ENCODE peak calls at places on chromosomes 13 and 19, in ten cellular contexts. One of them, this sample, is unnamed.

GRCh38 chr19:13162749-13163608 is 12.8 kb downstream of the IER2 start:
- DNase-seq in fibroblast of lung: peak; percentile 98
- DNase-seq in tibial nerve: peak; percentile 91
- DNase-seq in right lobe of liver: peak; percentile 99
- DNase-seq in left ventricle myocardium inferior: peak; percentile 97
- DNase-seq in cardiac muscle cell: peak; percentile 97
- DNase-seq in colonic mucosa: peak; percentile 99
- DNase-seq in breast epithelium: peak; percentile 99
- DNase-seq in GM23338: peak; percentile 98
- DNase-seq in adrenal gland: peak; percentile 98
- DNase-seq in this sample: peak; percentile 94

GRCh38 chr13:112839347-112840105 is 129.5 kb upstream of the MCF2L start:
- DNase-seq in left ventricle myocardium inferior: no peak
- DNase-seq in fibroblast of lung: peak; percentile 50
- DNase-seq in right lobe of liver: no peak
- DNase-seq in adrenal gland: no peak
- DNase-seq in GM23338: no peak
- DNase-seq in cardiac muscle cell: no peak
- DNase-seq in tibial nerve: no peak
- DNase-seq in breast epithelium: no peak
- DNase-seq in colonic mucosa: no peak
- DNase-seq in this sample: peak; percentile 32

GRCh38 chr19:16429066-16429758 is 42.6 kb downstream of the EPS15L1 start:
- DNase-seq in colonic mucosa: no peak
- DNase-seq in tibial nerve: no peak
- DNase-seq in fibroblast of lung: no peak
- DNase-seq in GM23338: no peak
- DNase-seq in left ventricle myocardium inferior: peak; percentile 80
- DNase-seq in adrenal gland: peak; percentile 72
- DNase-seq in right lobe of liver: peak; percentile 86
- DNase-seq in breast epithelium: peak; percentile 74
- DNase-seq in cardiac muscle cell: no peak
- DNase-seq in this sample: no peak

GRCh38 chr19:2077833-2078619 is 18.1 kb downstream of the MOB3A start:
- DNase-seq in fibroblast of lung: no peak
- DNase-seq in tibial nerve: no peak
- DNase-seq in right lobe of liver: no peak
- DNase-seq in GM23338: no peak
- DNase-seq in colonic mucosa: no peak
- DNase-seq in left ventricle myocardium inferior: no peak
- DNase-seq in adrenal gland: no peak
- DNase-seq in cardiac muscle cell: no peak
- DNase-seq in breast epithelium: no peak
- DNase-seq in this sample: no peak

GRCh38 chr19:48689438-48689837 is 6.3 kb upstream of the FUT2 start:
- DNase-seq in left ventricle myocardium inferior: no peak
- DNase-seq in tibial nerve: no peak
- DNase-seq in right lobe of liver: no peak
- DNase-seq in fibroblast of lung: no peak
- DNase-seq in adrenal gland: no peak
- DNase-seq in colonic mucosa: no peak
- DNase-seq in GM23338: no peak
- DNase-seq in cardiac muscle cell: no peak
- DNase-seq in breast epithelium: no peak
- DNase-seq in this sample: no peak

GRCh38 chr19:30719991-30720329 is 347.8 kb downstream of the ZNF536 start:
- DNase-seq in fibroblast of lung: peak; percentile 12
- DNase-seq in cardiac muscle cell: no peak
- DNase-seq in right lobe of liver: peak; percentile 53
- DNase-seq in tibial nerve: peak; percentile 16
- DNase-seq in colonic mucosa: no peak
- DNase-seq in GM23338: peak; percentile 51
- DNase-seq in adrenal gland: peak; percentile 55
- DNase-seq in left ventricle myocardium inferior: no peak
- DNase-seq in breast epithelium: no peak
- DNase-seq in this sample: no peak

GRCh38 chr13:112802808-112803207 is 113.0 kb downstream of the ATP11A start:
- DNase-seq in left ventricle myocardium inferior: no peak
- DNase-seq in tibial nerve: no peak
- DNase-seq in GM23338: no peak
- DNase-seq in cardiac muscle cell: no peak
- DNase-seq in fibroblast of lung: no peak
- DNase-seq in colonic mucosa: no peak
- DNase-seq in breast epithelium: no peak
- DNase-seq in adrenal gland: no peak
- DNase-seq in right lobe of liver: no peak
- DNase-seq in this sample: no peak

GRCh38 chr19:41294393-41294792 is 15.6 kb upstream of the CCDC97 start:
- DNase-seq in colonic mucosa: no peak
- DNase-seq in adrenal gland: no peak
- DNase-seq in right lobe of liver: no peak
- DNase-seq in breast epithelium: no peak
- DNase-seq in GM23338: no peak
- DNase-seq in left ventricle myocardium inferior: no peak
- DNase-seq in fibroblast of lung: no peak
- DNase-seq in tibial nerve: no peak
- DNase-seq in cardiac muscle cell: no peak
- DNase-seq in this sample: no peak

GRCh38 chr13:51607165-51607564 is 22.9 kb downstream of the WDFY2 start:
- DNase-seq in adrenal gland: no peak
- DNase-seq in tibial nerve: no peak
- DNase-seq in cardiac muscle cell: no peak
- DNase-seq in right lobe of liver: no peak
- DNase-seq in GM23338: no peak
- DNase-seq in fibroblast of lung: no peak
- DNase-seq in breast epithelium: no peak
- DNase-seq in left ventricle myocardium inferior: no peak
- DNase-seq in colonic mucosa: no peak
- DNase-seq in this sample: no peak

GRCh38 chr13:48977973-48978372 is 2.3 kb downstream of the FNDC3A start:
- DNase-seq in left ventricle myocardium inferior: no peak
- DNase-seq in cardiac muscle cell: no peak
- DNase-seq in GM23338: no peak
- DNase-seq in colonic mucosa: no peak
- DNase-seq in right lobe of liver: no peak
- DNase-seq in fibroblast of lung: no peak
- DNase-seq in breast epithelium: no peak
- DNase-seq in tibial nerve: no peak
- DNase-seq in adrenal gland: no peak
- DNase-seq in this sample: peak; percentile 16

GRCh38 chr19:17575871-17576757 is 20.7 kb downstream of the COLGALT1 start:
- DNase-seq in breast epithelium: no peak
- DNase-seq in cardiac muscle cell: no peak
- DNase-seq in colonic mucosa: peak; percentile 47
- DNase-seq in GM23338: peak; percentile 77
- DNase-seq in fibroblast of lung: no peak
- DNase-seq in adrenal gland: no peak
- DNase-seq in right lobe of liver: no peak
- DNase-seq in tibial nerve: no peak
- DNase-seq in left ventricle myocardium inferior: no peak
- DNase-seq in this sample: no peak

GRCh38 chr19:6298413-6298812 is 18.6 kb upstream of the MLLT1 start:
- DNase-seq in tibial nerve: no peak
- DNase-seq in GM23338: no peak
- DNase-seq in colonic mucosa: no peak
- DNase-seq in right lobe of liver: no peak
- DNase-seq in cardiac muscle cell: no peak
- DNase-seq in adrenal gland: no peak
- DNase-seq in fibroblast of lung: no peak
- DNase-seq in breast epithelium: no peak
- DNase-seq in left ventricle myocardium inferior: no peak
- DNase-seq in this sample: no peak

GRCh38 chr13:77919351-77920294 is 992 bp upstream of the EDNRB start:
- DNase-seq in adrenal gland: peak; percentile 49
- DNase-seq in left ventricle myocardium inferior: peak; percentile 64
- DNase-seq in GM23338: peak; percentile 69
- DNase-seq in fibroblast of lung: peak; percentile 27
- DNase-seq in right lobe of liver: peak; percentile 47
- DNase-seq in breast epithelium: peak; percentile 50
- DNase-seq in colonic mucosa: peak; percentile 35
- DNase-seq in tibial nerve: peak; percentile 19
- DNase-seq in cardiac muscle cell: peak; percentile 69
- DNase-seq in this sample: no peak

GRCh38 chr13:30464496-30465351 is 1.0 kb downstream of the HMGB1 start:
- DNase-seq in colonic mucosa: peak; percentile 77
- DNase-seq in left ventricle myocardium inferior: peak; percentile 78
- DNase-seq in cardiac muscle cell: peak; percentile 87
- DNase-seq in tibial nerve: peak; percentile 65
- DNase-seq in breast epithelium: peak; percentile 65
- DNase-seq in adrenal gland: peak; percentile 76
- DNase-seq in fibroblast of lung: peak; percentile 83
- DNase-seq in GM23338: peak; percentile 67
- DNase-seq in right lobe of liver: peak; percentile 84
- DNase-seq in this sample: peak; percentile 74

GRCh38 chr13:91576590-91576989 is 178.2 kb downstream of the GPC5 start:
- DNase-seq in cardiac muscle cell: peak; percentile 10
- DNase-seq in colonic mucosa: peak; percentile 19
- DNase-seq in tibial nerve: no peak
- DNase-seq in adrenal gland: no peak
- DNase-seq in fibroblast of lung: no peak
- DNase-seq in left ventricle myocardium inferior: no peak
- DNase-seq in GM23338: peak; percentile 71
- DNase-seq in right lobe of liver: no peak
- DNase-seq in breast epithelium: no peak
- DNase-seq in this sample: peak; percentile 53
- TF ChIP-seq CTCF in cardiac muscle cell: no peak
- TF ChIP-seq CTCF in colonic mucosa: peak; percentile 19
- TF ChIP-seq CTCF in tibial nerve: no peak
- TF ChIP-seq CTCF in adrenal gland: no peak
- TF ChIP-seq CTCF in fibroblast of lung: peak; percentile 27
- TF ChIP-seq CTCF in left ventricle myocardium inferior: no peak
- TF ChIP-seq CTCF in GM23338: peak; percentile 73
- TF ChIP-seq CTCF in right lobe of liver: no peak
- TF ChIP-seq CTCF in breast epithelium: no peak
- TF ChIP-seq CTCF in this sample: no peak

GRCh38 chr19:10882108-10882457 is 10.7 kb downstream of the CARM1 start:
- DNase-seq in cardiac muscle cell: peak; percentile 42
- DNase-seq in breast epithelium: no peak
- DNase-seq in GM23338: no peak
- DNase-seq in tibial nerve: no peak
- DNase-seq in adrenal gland: no peak
- DNase-seq in fibroblast of lung: no peak
- DNase-seq in right lobe of liver: no peak
- DNase-seq in colonic mucosa: no peak
- DNase-seq in left ventricle myocardium inferior: peak; percentile 48
- DNase-seq in this sample: no peak
- H3K4me1 ChIP-seq in cardiac muscle cell: peaks cover 49% of the 10 kb centered on the region
- H3K4me1 ChIP-seq in breast epithelium: no peaks in the 10 kb centered on the region
- H3K4me1 ChIP-seq in GM23338: peaks cover 67% of the 10 kb centered on the region
- H3K4me1 ChIP-seq in tibial nerve: peaks cover 12% of the 10 kb centered on the region
- H3K4me1 ChIP-seq in adrenal gland: peaks cover 4% of the 10 kb centered on the region
- H3K4me1 ChIP-seq in fibroblast of lung: peaks cover 3% of the 10 kb centered on the region
- H3K4me1 ChIP-seq in right lobe of liver: no peaks in the 10 kb centered on the region
- H3K4me1 ChIP-seq in colonic mucosa: peaks cover 9% of the 10 kb centered on the region
- H3K4me1 ChIP-seq in left ventricle myocardium inferior: peaks cover 78% of the 10 kb centered on the region
- H3K4me1 ChIP-seq in this sample: peaks cover 52% of the 10 kb centered on the region

GRCh38 chr13:97978661-97979450 is 25.4 kb downstream of the IPO5 start:
- DNase-seq in fibroblast of lung: peak; percentile 47
- DNase-seq in adrenal gland: no peak
- DNase-seq in left ventricle myocardium inferior: no peak
- DNase-seq in right lobe of liver: no peak
- DNase-seq in tibial nerve: no peak
- DNase-seq in cardiac muscle cell: no peak
- DNase-seq in breast epithelium: no peak
- DNase-seq in GM23338: peak; percentile 66
- DNase-seq in colonic mucosa: no peak
- DNase-seq in this sample: no peak

GRCh38 chr13:97986841-97987240 is 33.4 kb downstream of the IPO5 start:
- DNase-seq in fibroblast of lung: no peak
- DNase-seq in tibial nerve: peak; percentile 15
- DNase-seq in left ventricle myocardium inferior: no peak
- DNase-seq in GM23338: no peak
- DNase-seq in adrenal gland: peak; percentile 9
- DNase-seq in right lobe of liver: no peak
- DNase-seq in colonic mucosa: no peak
- DNase-seq in cardiac muscle cell: no peak
- DNase-seq in breast epithelium: no peak
- DNase-seq in this sample: peak; percentile 9

GRCh38 chr13:97977982-97978381 is 24.5 kb downstream of the IPO5 start:
- DNase-seq in cardiac muscle cell: no peak
- DNase-seq in colonic mucosa: no peak
- DNase-seq in adrenal gland: no peak
- DNase-seq in left ventricle myocardium inferior: no peak
- DNase-seq in right lobe of liver: no peak
- DNase-seq in fibroblast of lung: no peak
- DNase-seq in GM23338: no peak
- DNase-seq in tibial nerve: no peak
- DNase-seq in breast epithelium: no peak
- DNase-seq in this sample: no peak

GRCh38 chr13:97979556-97979955 is 26.1 kb downstream of the IPO5 start:
- DNase-seq in colonic mucosa: no peak
- DNase-seq in tibial nerve: no peak
- DNase-seq in cardiac muscle cell: no peak
- DNase-seq in left ventricle myocardium inferior: no peak
- DNase-seq in right lobe of liver: no peak
- DNase-seq in adrenal gland: no peak
- DNase-seq in GM23338: no peak
- DNase-seq in breast epithelium: no peak
- DNase-seq in fibroblast of lung: no peak
- DNase-seq in this sample: no peak

GRCh38 chr13:97982286-97982685 is 28.8 kb downstream of the IPO5 start:
- DNase-seq in colonic mucosa: no peak
- DNase-seq in cardiac muscle cell: no peak
- DNase-seq in right lobe of liver: no peak
- DNase-seq in tibial nerve: no peak
- DNase-seq in adrenal gland: no peak
- DNase-seq in left ventricle myocardium inferior: no peak
- DNase-seq in breast epithelium: no peak
- DNase-seq in fibroblast of lung: peak; percentile 16
- DNase-seq in GM23338: no peak
- DNase-seq in this sample: no peak
- H3K36me3 ChIP-seq in colonic mucosa: no peaks in the 10 kb centered on the region
- H3K36me3 ChIP-seq in cardiac muscle cell: peaks cover 33% of the 10 kb centered on the region
- H3K36me3 ChIP-seq in right lobe of liver: no peaks in the 10 kb centered on the region
- H3K36me3 ChIP-seq in tibial nerve: peaks cover 10% of the 10 kb centered on the region
- H3K36me3 ChIP-seq in adrenal gland: peaks cover 13% of the 10 kb centered on the region
- H3K36me3 ChIP-seq in left ventricle myocardium inferior: peaks cover 45% of the 10 kb centered on the region
- H3K36me3 ChIP-seq in breast epithelium: no peaks in the 10 kb centered on the region
- H3K36me3 ChIP-seq in fibroblast of lung: peaks cover 4% of the 10 kb centered on the region
- H3K36me3 ChIP-seq in GM23338: peaks cover 38% of the 10 kb centered on the region
- H3K36me3 ChIP-seq in this sample: peaks cover 70% of the 10 kb centered on the region

GRCh38 chr13:84570831-84571230 is 688.6 kb upstream of the SLITRK1 start:
- DNase-seq in left ventricle myocardium inferior: no peak
- DNase-seq in tibial nerve: no peak
- DNase-seq in colonic mucosa: no peak
- DNase-seq in breast epithelium: no peak
- DNase-seq in right lobe of liver: no peak
- DNase-seq in cardiac muscle cell: no peak
- DNase-seq in GM23338: no peak
- DNase-seq in adrenal gland: no peak
- DNase-seq in fibroblast of lung: peak; percentile 4
- DNase-seq in this sample: no peak

GRCh38 chr13:84567848-84568247 is 685.6 kb upstream of the SLITRK1 start:
- DNase-seq in fibroblast of lung: no peak
- DNase-seq in breast epithelium: no peak
- DNase-seq in tibial nerve: no peak
- DNase-seq in left ventricle myocardium inferior: no peak
- DNase-seq in GM23338: no peak
- DNase-seq in adrenal gland: no peak
- DNase-seq in cardiac muscle cell: no peak
- DNase-seq in colonic mucosa: no peak
- DNase-seq in right lobe of liver: no peak
- DNase-seq in this sample: no peak

GRCh38 chr13:84574851-84575250 is 692.6 kb upstream of the SLITRK1 start:
- DNase-seq in left ventricle myocardium inferior: no peak
- DNase-seq in right lobe of liver: no peak
- DNase-seq in GM23338: no peak
- DNase-seq in cardiac muscle cell: no peak
- DNase-seq in fibroblast of lung: peak; percentile 24
- DNase-seq in adrenal gland: no peak
- DNase-seq in colonic mucosa: no peak
- DNase-seq in breast epithelium: no peak
- DNase-seq in tibial nerve: no peak
- DNase-seq in this sample: no peak

GRCh38 chr13:84571264-84571663 is 689.0 kb upstream of the SLITRK1 start:
- DNase-seq in GM23338: peak; percentile 52
- DNase-seq in adrenal gland: no peak
- DNase-seq in fibroblast of lung: no peak
- DNase-seq in tibial nerve: no peak
- DNase-seq in left ventricle myocardium inferior: no peak
- DNase-seq in right lobe of liver: no peak
- DNase-seq in colonic mucosa: no peak
- DNase-seq in cardiac muscle cell: no peak
- DNase-seq in breast epithelium: no peak
- DNase-seq in this sample: no peak
- TF ChIP-seq CTCF in GM23338: peak; percentile 64
- TF ChIP-seq CTCF in adrenal gland: no peak
- TF ChIP-seq CTCF in fibroblast of lung: no peak
- TF ChIP-seq CTCF in tibial nerve: no peak
- TF ChIP-seq CTCF in left ventricle myocardium inferior: peak; percentile 8
- TF ChIP-seq CTCF in right lobe of liver: no peak
- TF ChIP-seq CTCF in colonic mucosa: no peak
- TF ChIP-seq CTCF in cardiac muscle cell: no peak
- TF ChIP-seq CTCF in breast epithelium: no peak
- TF ChIP-seq CTCF in this sample: peak; percentile 18